ENCODE peak calls at places on chromosomes 3 and 15, in seven cellular contexts. Y, I, B, T, O, X and D are unnamed samples.

GRCh38 chr3:1374471-1374870 is 281.6 kb downstream of the CNTN6 start:
- DNase-seq in Y (no peak), I (no peak), B (no peak), T (no peak), O (no peak), X (no peak), D (no peak)

GRCh38 chr3:124617177-124617576 is 113.1 kb upstream of the UMPS start:
- DNase-seq in Y (no peak), I (peak; percentile 83), B (no peak), T (no peak), O (no peak), X (no peak), D (no peak)

GRCh38 chr15:67110958-67111864 is 45.8 kb downstream of the SMAD3 start:
- DNase-seq in Y (no peak), I (no peak), B (no peak), T (no peak), O (no peak), X (no peak), D (no peak)

GRCh38 chr3:134029734-134030381 is at the start of gene SLCO2A1:
- DNase-seq in Y (peak; percentile 53), I (no peak), B (peak; percentile 79), T (peak; percentile 12), O (peak; percentile 29), X (no peak), D (peak; percentile 39)

GRCh38 chr3:42013652-42014442 is 51.9 kb upstream of the ULK4 start:
- DNase-seq in Y (peak; percentile 55), I (no peak), B (peak; percentile 62), T (no peak), O (peak; percentile 36), X (no peak), D (peak; percentile 46)

GRCh38 chr3:9201278-9201677 is 48.2 kb downstream of the SRGAP3 start:
- DNase-seq in Y (no peak), I (no peak), B (no peak), T (no peak), O (no peak), X (no peak), D (no peak)

GRCh38 chr3:129684270-129684669 is 77.8 kb upstream of the PLXND1 start:
- DNase-seq in Y (no peak), I (no peak), B (no peak), T (no peak), O (no peak), X (no peak), D (no peak)

GRCh38 chr3:141941093-141941492 is 64.7 kb downstream of the ATP1B3 start:
- DNase-seq in Y (peak; percentile 50), I (no peak), B (no peak), T (no peak), O (no peak), X (no peak), D (no peak)

GRCh38 chr3:99871231-99871898 is 53.7 kb downstream of the CMSS1 start:
- DNase-seq in Y (no peak), I (no peak), B (no peak), T (no peak), O (no peak), X (no peak), D (no peak)

GRCh38 chr15:99084965-99085364 is 19.9 kb upstream of the SYNM start:
- DNase-seq in Y (no peak), I (no peak), B (no peak), T (no peak), O (no peak), X (no peak), D (no peak)

GRCh38 chr15:29970402-29970695 is 112.4 kb upstream of the GOLGA8J start:
- DNase-seq in Y (no peak), I (peak; percentile 15), B (no peak), T (peak; percentile 20), O (no peak), X (no peak), D (no peak)

GRCh38 chr3:63895422-63896189 is 16.6 kb downstream of the SCAANT1 start:
- DNase-seq in Y (no peak), I (no peak), B (no peak), T (no peak), O (no peak), X (no peak), D (no peak)

GRCh38 chr15:87033056-87033455 is 953.4 kb downstream of the AGBL1 start:
- DNase-seq in Y (no peak), I (no peak), B (no peak), T (no peak), O (no peak), X (no peak), D (no peak)

GRCh38 chr3:43394071-43394501 is 107.7 kb downstream of the SNRK start:
- DNase-seq in Y (no peak), I (no peak), B (no peak), T (no peak), O (peak; percentile 53), X (peak; percentile 36), D (no peak)

GRCh38 chr3:44952689-44953088 is 23.3 kb downstream of the ZDHHC3 start:
- DNase-seq in Y (no peak), I (no peak), B (no peak), T (no peak), O (no peak), X (no peak), D (no peak)

GRCh38 chr3:193782747-193783146 is 189.7 kb downstream of the OPA1 start:
- DNase-seq in Y (no peak), I (no peak), B (no peak), T (no peak), O (no peak), X (no peak), D (no peak)

GRCh38 chr3:14283821-14284438 is 105.3 kb downstream of the LSM3 start:
- DNase-seq in Y (no peak), I (no peak), B (no peak), T (no peak), O (no peak), X (no peak), D (no peak)

GRCh38 chr3:42655331-42655888 is 1.9 kb downstream of the ZBTB47 start:
- DNase-seq in Y (no peak), I (no peak), B (peak; percentile 61), T (no peak), O (peak; percentile 58), X (no peak), D (peak; percentile 42)

GRCh38 chr3:164539215-164539614 is 539.1 kb downstream of the SI start:
- DNase-seq in Y (no peak), I (no peak), B (no peak), T (no peak), O (no peak), X (no peak), D (no peak)

GRCh38 chr3:61181874-61182273 is 69.4 kb downstream of the FHIT start:
- DNase-seq in Y (no peak), I (peak; percentile 52), B (no peak), T (peak; percentile 25), O (no peak), X (no peak), D (no peak)

GRCh38 chr3:28286595-28286994 is 45.2 kb downstream of the CMC1 start:
- DNase-seq in Y (no peak), I (peak; percentile 34), B (no peak), T (peak; percentile 15), O (no peak), X (no peak), D (no peak)

GRCh38 chr15:100783296-100783695 is 96.3 kb upstream of the ALDH1A3 start:
- DNase-seq in Y (no peak), I (no peak), B (peak; percentile 33), T (no peak), O (peak; percentile 7), X (peak; percentile 7), D (peak; percentile 17)

GRCh38 chr3:165211749-165212148 is 15.6 kb upstream of the SLITRK3 start:
- DNase-seq in Y (no peak), I (no peak), B (no peak), T (no peak), O (no peak), X (no peak), D (no peak)

GRCh38 chr3:153138267-153139210 is 23.5 kb upstream of the RAP2B start:
- DNase-seq in Y (peak; percentile 82), I (peak; percentile 97), B (no peak), T (peak; percentile 74), O (no peak), X (no peak), D (peak; percentile 70)
- TF ChIP-seq EP300 in Y (peak; percentile 42), I (no peak), B (no peak), T (peak; percentile 90), O (no peak), X (no peak), D (no peak)

GRCh38 chr15:22980189-22981136 is at the start of gene CYFIP1:
- DNase-seq in Y (peak; percentile 90), I (peak; percentile 68), B (peak; percentile 86), T (peak; percentile 96), O (peak; percentile 87), X (peak; percentile 69), D (peak; percentile 87)
- TF ChIP-seq POLR2A in Y (peak; percentile 75), I (peak; percentile 59), B (no peak), T (peak; percentile 74), O (no peak), X (peak; percentile 51), D (no peak)

GRCh38 chr3:122000936-122001605 is 21.0 kb downstream of the ILDR1 start:
- DNase-seq in Y (no peak), I (peak; percentile 31), B (no peak), T (no peak), O (no peak), X (no peak), D (no peak)
- H3K4me1 ChIP-seq in Y (peaks cover 18% of the 10 kb centered on the region), I (no peaks in the 10 kb centered on the region), B (peaks cover 4% of the 10 kb centered on the region), T (no peaks in the 10 kb centered on the region), O (no peaks in the 10 kb centered on the region), X (peaks cover 1% of the 10 kb centered on the region), D (no peaks in the 10 kb centered on the region)

GRCh38 chr15:42273900-42274692 is 863 bp upstream of the TMEM87A start:
- DNase-seq in Y (peak; percentile 82), I (peak; percentile 31), B (peak; percentile 51), T (peak; percentile 13), O (peak; percentile 56), X (peak; percentile 43), D (peak; percentile 70)

GRCh38 chr15:42274693-42274971 is 1.4 kb upstream of the TMEM87A start:
- DNase-seq in Y (peak; percentile 18), I (no peak), B (no peak), T (no peak), O (peak; percentile 20), X (no peak), D (no peak)

GRCh38 chr15:42272768-42273098 is 268 bp upstream of the GANC start:
- DNase-seq in Y (no peak), I (no peak), B (no peak), T (no peak), O (no peak), X (no peak), D (no peak)

GRCh38 chr15:42270996-42271395 is 2.0 kb upstream of the GANC start:
- DNase-seq in Y (no peak), I (no peak), B (no peak), T (no peak), O (no peak), X (no peak), D (no peak)

DNA sequence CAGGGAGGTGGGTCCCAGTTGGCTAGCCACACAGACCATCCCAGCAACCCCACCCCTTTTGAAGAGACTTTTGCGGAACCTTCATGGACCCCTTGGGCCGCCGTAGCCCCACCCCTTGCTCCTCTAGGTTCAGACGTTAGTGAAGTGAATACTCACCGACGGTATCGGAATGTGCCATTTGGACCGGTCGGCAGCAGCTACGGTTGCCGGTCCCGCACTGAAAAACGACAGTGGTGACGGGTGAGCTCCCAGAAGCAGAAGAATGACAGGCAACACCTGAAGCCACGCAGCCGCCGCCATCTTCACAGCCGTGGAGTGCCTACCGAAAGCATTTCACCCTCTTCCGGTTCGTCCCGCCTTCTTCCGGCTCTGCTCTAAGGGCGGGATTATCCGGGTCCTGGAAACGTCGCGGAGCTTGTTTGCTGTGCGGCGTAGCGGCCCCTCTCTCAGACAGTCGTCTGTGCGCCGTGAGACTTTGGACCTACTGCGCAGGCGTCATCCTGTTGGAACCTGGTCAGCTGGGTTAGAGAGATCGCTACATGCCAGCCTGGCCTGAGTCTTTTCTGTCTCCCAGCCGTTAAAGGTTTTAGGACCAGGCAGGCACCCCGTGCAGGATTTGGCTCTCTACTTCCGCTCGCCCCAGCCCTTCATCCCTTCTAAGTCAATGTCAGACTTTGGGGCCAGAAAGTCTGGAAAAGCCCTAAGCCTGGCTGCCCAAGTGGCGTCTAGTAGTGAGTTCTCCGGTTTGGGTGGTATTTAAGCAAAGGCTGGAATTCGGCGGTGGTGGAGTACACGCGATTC is at the start of the genes GANC and TMEM87A:
- DNase-seq in Y (peak; percentile 98), I (peak; percentile 98), B (peak; percentile 89), T (peak; percentile 85), O (peak; percentile 96), X (peak; percentile 93), D (peak; percentile 98)
- TF ChIP-seq EP300 in Y (no peak), I (no peak), B (no peak), T (no peak), O (peak; percentile 75), X (peak; percentile 77), D (peak; percentile 45)